ENCODE peak calls at places on chromosomes 7 and 10, in five cellular contexts. K, Y, C, M and H are unnamed samples. For H3K27me3, the result is how much of the 10 kb centered on the place peaks cover.

GRCh38 chr10:89785095-89785494 is 83.7 kb downstream of the KIF20B start:
- DNase-seq in K (no peak), Y (no peak), C (no peak), M (no peak), H (no peak)

GRCh38 chr10:129506101-129506797 is 39.2 kb downstream of the MGMT start:
- DNase-seq in K (no peak), Y (no peak), C (no peak), M (no peak), H (no peak)

GRCh38 chr10:125056161-125057132 is 103.9 kb downstream of the CTBP2 start:
- DNase-seq in K (no peak), Y (no peak), C (no peak), M (peak), H (no peak)

GRCh38 chr10:68111580-68111979 is 2.3 kb downstream of the MYPN start:
- DNase-seq in K (no peak), Y (no peak), C (no peak), M (no peak), H (no peak)

GRCh38 chr10:1923998-1924397 is 186.7 kb upstream of the ADARB2 start:
- DNase-seq in K (no peak), Y (no peak), C (no peak), M (no peak), H (no peak)

GRCh38 chr10:43037942-43038782 is 38.7 kb upstream of the RET start:
- DNase-seq in K (no peak), Y (no peak), C (no peak), M (no peak), H (no peak)

GRCh38 chr7:68317476-68317875 is 1280.8 kb upstream of the AUTS2 start:
- DNase-seq in K (no peak), Y (no peak), C (no peak), M (no peak), H (no peak)

GRCh38 chr10:59337254-59337653 is 25.1 kb downstream of the FAM13C start:
- DNase-seq in K (peak), Y (no peak), C (no peak), M (no peak), H (no peak)

GRCh38 chr10:42952931-42953683 is 123.8 kb upstream of the RET start:
- DNase-seq in K (peak), Y (no peak), C (no peak), M (peak), H (peak)

GRCh38 chr7:105228555-105228954 is 160.2 kb downstream of the SRPK2 start:
- DNase-seq in K (no peak), Y (no peak), C (no peak), M (no peak), H (no peak)

GRCh38 chr10:79049931-79050895 is 18.6 kb upstream of the ZMIZ1 start:
- DNase-seq in K (peak), Y (no peak), C (no peak), M (peak), H (peak)

GRCh38 chr10:18650618-18651017 is 769 bp downstream of the NSUN6 start:
- DNase-seq in K (no peak), Y (no peak), C (no peak), M (no peak), H (no peak)

GRCh38 chr10:124686707-124687376 is 57.3 kb downstream of the FAM53B start:
- DNase-seq in K (no peak), Y (no peak), C (no peak), M (no peak), H (peak)

GRCh38 chr10:108911814-108912541 is 1011.3 kb downstream of the XPNPEP1 start:
- DNase-seq in K (peak), Y (no peak), C (no peak), M (no peak), H (peak)

GRCh38 chr10:89621438-89621837 is 23.6 kb downstream of the PANK1 start:
- DNase-seq in K (no peak), Y (no peak), C (no peak), M (no peak), H (no peak)

GRCh38 chr10:49486738-49487137 is 52.2 kb downstream of the ERCC6 start:
- DNase-seq in K (no peak), Y (no peak), C (no peak), M (no peak), H (no peak)

GRCh38 chr10:52332815-52333214 is 18.7 kb downstream of the DKK1 start:
- DNase-seq in K (no peak), Y (no peak), C (no peak), M (no peak), H (no peak)

GRCh38 chr10:70991140-70992124 is 103.1 kb upstream of the PCBD1 start:
- DNase-seq in K (no peak), Y (no peak), C (no peak), M (peak), H (no peak)

GRCh38 chr7:17941171-17941490 is 837 bp upstream of the SNX13 start:
- DNase-seq in K (no peak), Y (no peak), C (no peak), M (no peak), H (no peak)

GRCh38 chr7:28890137-28890536 is 68.0 kb downstream of the TRIL start:
- DNase-seq in K (no peak), Y (no peak), C (no peak), M (no peak), H (no peak)

GRCh38 chr10:124447741-124448466 is 1.9 kb downstream of the NKX1-2 start:
- DNase-seq in K (no peak), Y (no peak), C (no peak), M (no peak), H (no peak)

GRCh38 chr10:84715911-84716310 is 387.5 kb downstream of the CCSER2 start:
- DNase-seq in K (no peak), Y (no peak), C (no peak), M (no peak), H (no peak)

GRCh38 chr7:104136981-104137380 is 70.8 kb downstream of the ORC5 start:
- DNase-seq in K (no peak), Y (no peak), C (no peak), M (no peak), H (no peak)

GRCh38 chr7:104137971-104138370 is 69.8 kb downstream of the ORC5 start:
- DNase-seq in K (no peak), Y (no peak), C (no peak), M (no peak), H (no peak)

GRCh38 chr7:104136561-104136960 is 71.3 kb downstream of the ORC5 start:
- DNase-seq in K (no peak), Y (no peak), C (no peak), M (no peak), H (no peak)

GRCh38 chr7:104137511-104137910 is 70.3 kb downstream of the ORC5 start:
- DNase-seq in K (no peak), Y (no peak), C (no peak), M (no peak), H (peak)

GRCh38 chr7:104135760-104136558 is 71.9 kb downstream of the ORC5 start:
- DNase-seq in K (no peak), Y (no peak), C (no peak), M (no peak), H (no peak)
- H3K27ac ChIP-seq in K (no peak), Y (no peak), C (no peak), M (no peak), H (no peak)

GRCh38 chr7:1237704-1238255 is 5.1 kb downstream of the UNCX start:
- DNase-seq in K (no peak), Y (no peak), C (no peak), M (peak), H (peak)
- H3K27me3 ChIP-seq in K (under half), Y (half or more), C (half or more), M (half or more), H (half or more)

DNA sequence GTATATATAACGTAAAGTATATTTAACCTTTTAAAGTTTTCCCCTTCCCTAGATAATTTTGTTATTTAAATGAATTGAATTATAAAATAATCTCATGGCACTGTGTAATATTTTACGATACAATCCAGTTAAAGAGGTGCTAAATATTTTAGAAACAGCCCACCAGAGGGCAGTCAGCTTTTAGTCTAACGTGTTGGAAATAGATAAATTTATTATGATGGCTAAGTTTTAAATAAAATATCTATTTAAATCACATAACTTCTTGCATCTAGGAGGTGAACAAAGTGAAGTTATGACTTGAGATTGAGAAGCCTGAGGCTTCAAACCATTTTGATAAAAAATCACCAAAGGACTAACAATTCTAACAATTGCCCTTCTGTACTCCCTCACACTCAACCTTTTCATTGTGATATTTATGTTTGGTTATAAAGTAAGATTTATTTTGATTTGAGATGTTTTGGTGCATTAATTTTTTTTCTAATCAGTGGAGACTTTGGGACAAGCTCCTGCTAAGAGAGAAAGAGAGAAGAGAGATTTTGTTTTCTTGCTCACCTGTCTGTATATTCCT is 171.5 kb upstream of the SP4 start:
- DNase-seq in K (no peak), Y (no peak), C (no peak), M (no peak), H (no peak)
- TF ChIP-seq CTCF in K (no peak), Y (peak), C (peak), M (peak), H (peak)

DNA sequence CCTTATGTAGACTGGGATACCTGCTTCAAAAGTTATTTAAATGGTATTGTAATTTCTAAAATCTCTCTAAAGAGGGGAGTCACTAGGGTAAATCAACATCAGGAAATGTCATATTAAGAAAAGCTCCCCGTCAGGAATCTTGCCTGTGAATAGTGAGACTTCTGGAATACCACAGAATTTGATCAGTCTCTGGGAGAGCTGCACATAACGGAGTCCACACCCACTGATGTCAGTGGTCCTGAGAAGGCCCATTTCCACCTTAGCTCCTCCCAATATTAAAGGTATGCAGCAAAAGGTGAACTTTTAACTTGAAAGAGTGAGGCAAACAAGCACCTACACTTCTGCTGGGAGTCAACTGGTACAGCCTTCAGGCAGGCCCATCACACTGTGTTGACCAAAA is 27.3 kb downstream of the STN1 start:
- DNase-seq in K (no peak), Y (no peak), C (no peak), M (no peak), H (no peak)
- H3K27ac ChIP-seq in K (no peak), Y (no peak), C (peak), M (peak), H (peak)

DNA sequence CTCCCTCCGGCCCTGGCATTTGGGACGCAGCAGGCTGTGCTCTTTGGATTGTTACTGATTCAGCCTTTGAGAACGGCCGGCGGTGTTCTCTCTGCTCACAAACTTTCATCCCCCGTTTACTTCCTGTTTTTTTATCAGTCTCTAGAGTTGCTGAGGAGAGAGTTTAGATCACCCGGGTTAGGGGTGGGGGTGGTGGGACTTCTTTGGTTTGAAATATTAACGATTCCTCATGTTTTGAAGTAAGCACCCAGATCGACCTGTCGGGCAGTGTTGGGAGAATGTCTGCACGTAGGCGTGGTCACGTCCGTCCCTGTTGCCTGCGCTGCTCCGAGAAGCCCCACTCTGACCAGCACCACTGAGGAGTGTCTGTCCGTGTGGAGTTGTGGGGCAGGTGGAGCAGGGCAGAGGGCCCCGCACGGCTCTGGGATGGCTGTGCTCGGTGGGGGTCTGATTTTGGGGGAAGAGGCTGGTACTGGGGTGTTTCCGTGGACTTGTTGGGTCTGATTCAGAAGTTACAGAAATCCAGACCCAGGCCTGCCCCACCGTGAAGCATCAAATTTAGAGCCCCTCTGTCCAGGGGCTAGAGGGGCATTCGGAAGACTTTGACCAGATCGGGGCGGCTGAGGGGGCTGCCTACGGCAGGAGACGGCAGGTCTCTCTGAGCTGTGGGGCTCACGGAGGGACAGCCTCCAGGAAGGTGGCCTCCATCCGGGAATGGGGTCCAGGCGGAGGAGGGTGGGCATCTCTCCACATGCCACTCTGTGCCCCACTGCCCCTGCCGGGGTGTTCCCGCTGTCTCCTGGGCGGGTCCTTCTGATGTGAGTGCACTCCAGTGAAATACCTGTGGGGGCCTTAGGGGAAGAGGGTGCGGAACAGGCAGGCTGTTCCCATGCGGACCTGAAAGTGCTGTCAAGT is 7.4 kb downstream of the INPP5A start:
- DNase-seq in K (peak), Y (no peak), C (no peak), M (peak), H (peak)
- H3K27me3 ChIP-seq in K (under half), Y (under half), C (under half), M (under half), H (under half)

GRCh38 chr10:4176500-4177281 is 391.7 kb upstream of the KLF6 start:
- DNase-seq in K (no peak), Y (no peak), C (no peak), M (no peak), H (no peak)

GRCh38 chr10:4170181-4170580 is 385.2 kb upstream of the KLF6 start:
- DNase-seq in K (no peak), Y (no peak), C (no peak), M (no peak), H (no peak)

GRCh38 chr10:4170633-4171314 is 385.8 kb upstream of the KLF6 start:
- DNase-seq in K (no peak), Y (no peak), C (no peak), M (no peak), H (no peak)

GRCh38 chr10:4177826-4178225 is 392.8 kb upstream of the KLF6 start:
- DNase-seq in K (no peak), Y (no peak), C (no peak), M (no peak), H (no peak)

GRCh38 chr10:4174197-4174596 is 389.2 kb upstream of the KLF6 start:
- DNase-seq in K (no peak), Y (no peak), C (no peak), M (no peak), H (no peak)
- TF ChIP-seq CTCF in K (no peak), Y (no peak), C (no peak), M (no peak), H (no peak)

DNA sequence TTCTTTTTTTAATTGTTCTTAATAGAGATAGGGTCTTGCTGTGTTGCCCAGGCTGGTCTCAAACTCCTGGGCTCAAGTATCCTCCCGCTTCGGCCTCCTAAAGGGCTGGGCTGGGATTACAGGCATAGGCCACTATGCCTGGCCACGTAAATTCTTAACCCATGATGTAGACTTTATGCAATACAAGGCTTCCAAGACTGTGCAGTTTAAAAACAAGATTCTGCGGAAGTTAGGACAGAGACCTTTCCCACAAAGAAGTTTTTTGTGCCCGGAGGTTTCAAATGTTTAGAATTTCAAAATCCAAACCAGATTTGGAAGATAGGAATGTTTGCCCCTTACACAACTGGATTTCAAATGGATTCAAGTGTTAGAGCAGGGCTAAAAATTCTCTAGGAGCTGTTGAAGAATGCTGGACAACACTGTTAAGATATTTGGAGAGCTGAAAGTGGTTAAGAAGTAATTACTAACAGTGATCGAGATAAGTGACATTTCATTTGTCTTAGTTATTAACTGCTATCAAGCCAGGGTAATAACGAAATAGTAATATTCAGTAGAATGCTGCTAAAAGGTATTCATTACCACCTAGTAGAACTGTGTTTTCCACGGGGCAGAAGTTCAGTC is 7.4 kb downstream of the APBB1IP start:
- DNase-seq in K (no peak), Y (no peak), C (no peak), M (no peak), H (no peak)
- H3K27ac ChIP-seq in K (no peak), Y (peak), C (no peak), M (peak), H (peak)